ENCODE peak calls at places on chromosomes 1 and 21, in eight cellular contexts. Q is HS-5; O is testis; A is GM04503; I is activated naive CD8-positive, alpha-beta T cell treated with anti-CD3 and anti-CD28 coated beads, Interleukin-2, amount 10 ng/mL, durations not matched to agents 7 days and 5 days; R is mesenchymal stem cell; V is erythroblast; L is activated T-cell treated with anti-CD3 and anti-CD28 coated beads, Interleukin-2, amount 50 U/mL, for 72 hours. S is an unnamed sample.

GRCh38 chr1:245512181-245512888 is 357.6 kb downstream of the KIF26B start:
- DNase-seq in L (no peak), V (no peak), R (peak; percentile 17), I (no peak), O (no peak), Q (no peak), A (no peak), S (no peak)

GRCh38 chr1:245261786-245262185 is 107.0 kb downstream of the KIF26B start:
- DNase-seq in O (no peak), Q (no peak), I (no peak), L (no peak), V (no peak), R (no peak), A (no peak), S (no peak)

GRCh38 chr21:32351428-32351827 is 41.4 kb downstream of the URB1 start:
- DNase-seq in A (no peak), V (no peak), O (no peak), L (no peak), I (no peak), R (no peak), Q (no peak), S (peak; percentile 34)

GRCh38 chr1:175885247-175885646 is 141.9 kb upstream of the TNR start:
- DNase-seq in O (no peak), L (no peak), Q (no peak), V (no peak), A (peak; percentile 34), R (peak; percentile 79), I (no peak), S (peak; percentile 3)

GRCh38 chr1:7515175-7515574 is 255.9 kb upstream of the VAMP3 start:
- DNase-seq in R (no peak), L (no peak), A (no peak), Q (no peak), O (no peak), I (no peak), V (no peak), S (no peak)

GRCh38 chr1:201553496-201554166 is 14.7 kb downstream of the NAV1 start:
- DNase-seq in Q (no peak), L (no peak), O (no peak), A (no peak), I (no peak), R (no peak), V (no peak), S (no peak)

GRCh38 chr1:17829579-17829978 is 74.4 kb downstream of the ACTL8 start:
- DNase-seq in I (no peak), L (no peak), O (no peak), A (no peak), R (no peak), Q (no peak), V (no peak), S (no peak)

GRCh38 chr1:169707917-169708604 is 3.4 kb downstream of the SELL start:
- DNase-seq in L (no peak), A (no peak), V (no peak), O (no peak), R (no peak), Q (no peak), I (no peak), S (no peak)

GRCh38 chr1:15799004-15799867 is 8.2 kb downstream of the UQCRHL start:
- DNase-seq in R (peak; percentile 99), A (peak; percentile 97), V (no peak), L (peak; percentile 36), O (peak; percentile 53), Q (peak; percentile 98), I (no peak), S (peak; percentile 82)

GRCh38 chr1:200483491-200484143 is 73.8 kb upstream of the ZNF281 start:
- DNase-seq in O (no peak), R (peak; percentile 93), A (peak; percentile 84), L (peak; percentile 78), I (no peak), V (no peak), Q (peak; percentile 96), S (no peak)

GRCh38 chr1:236627717-236628116 is 23.4 kb upstream of the HEATR1 start:
- DNase-seq in V (no peak), O (no peak), I (no peak), A (no peak), L (no peak), Q (no peak), R (no peak), S (no peak)

GRCh38 chr1:119475866-119476439 is 31.1 kb upstream of the HSD3B1 start:
- DNase-seq in O (peak; percentile 73), R (peak; percentile 27), A (no peak), I (peak; percentile 37), Q (no peak), L (peak; percentile 29), V (peak; percentile 30), S (no peak)

GRCh38 chr1:167594827-167595226 is 35.2 kb upstream of the RCSD1 start:
- DNase-seq in V (no peak), A (no peak), R (no peak), L (no peak), Q (no peak), O (no peak), I (no peak), S (no peak)

GRCh38 chr1:22627331-22627730 is 9.1 kb upstream of the C1QA start:
- DNase-seq in Q (no peak), O (no peak), I (no peak), A (no peak), V (no peak), R (no peak), L (no peak), S (no peak)